ENCODE peak calls at places on chromosomes 13 and 19, in eight cellular contexts. N, W, L, I, J, U, P and F are unnamed samples. For H3K9me3, H3K36me3 and H3K27me3, the result is how much of the 10 kb centered on the place peaks cover.

GRCh38 chr19:3868770-3869456 is at the start of gene ZFR2:
- DNase-seq in P (no peak), N (no peak), I (no peak), W (no peak), L (no peak), U (no peak), J (no peak), F (no peak)

GRCh38 chr19:19081642-19082151 is 17.9 kb downstream of the SLC25A42 start:
- DNase-seq in I (no peak), W (no peak), U (no peak), J (peak), L (no peak), P (no peak), N (peak), F (no peak)

GRCh38 chr13:73401769-73402168 is 343.0 kb downstream of the KLF5 start:
- DNase-seq in W (no peak), L (no peak), J (no peak), U (no peak), P (peak), I (no peak), N (no peak), F (no peak)

GRCh38 chr19:16375157-16375935 is 50.7 kb downstream of the KLF2 start:
- DNase-seq in J (no peak), W (no peak), N (no peak), I (no peak), P (no peak), U (no peak), L (no peak), F (no peak)

GRCh38 chr19:41298327-41298964 is 11.5 kb upstream of the CCDC97 start:
- DNase-seq in N (peak), P (no peak), U (peak), J (peak), W (peak), I (no peak), L (peak), F (peak)

GRCh38 chr19:9308091-9308490 is 1.5 kb downstream of the ZNF699 start:
- DNase-seq in P (no peak), U (no peak), L (no peak), I (peak), W (no peak), J (peak), N (no peak), F (no peak)

GRCh38 chr19:41551711-41552110 is 24.3 kb upstream of the CEACAM21 start:
- DNase-seq in P (no peak), L (no peak), N (no peak), W (no peak), I (no peak), U (no peak), J (no peak), F (no peak)

GRCh38 chr13:72384879-72385278 is 342.6 kb downstream of the MZT1 start:
- DNase-seq in P (no peak), U (no peak), I (peak), N (no peak), J (peak), L (no peak), W (no peak), F (no peak)

GRCh38 chr19:52307275-52307674 is 10.3 kb downstream of the ZNF480 start:
- DNase-seq in U (no peak), W (no peak), L (no peak), N (no peak), J (peak), P (no peak), I (no peak), F (peak)

GRCh38 chr13:95573226-95573625 is 20.7 kb downstream of the CLDN10 start:
- DNase-seq in N (no peak), J (peak), P (no peak), I (peak), L (no peak), W (no peak), U (no peak), F (peak)

GRCh38 chr13:49029570-49029969 is 53.9 kb downstream of the FNDC3A start:
- DNase-seq in J (no peak), P (no peak), N (no peak), W (no peak), I (no peak), U (no peak), L (no peak), F (no peak)

GRCh38 chr13:82606008-82606407 is 1276.3 kb downstream of the SLITRK1 start:
- DNase-seq in P (no peak), N (no peak), J (no peak), W (no peak), I (no peak), U (no peak), L (no peak), F (no peak)

GRCh38 chr19:33414667-33415605 is 41.4 kb downstream of the CEBPG start:
- DNase-seq in U (no peak), J (no peak), I (no peak), W (no peak), L (no peak), P (no peak), N (no peak), F (no peak)

GRCh38 chr13:67549331-67549730 is 319.2 kb upstream of the PCDH9 start:
- DNase-seq in J (peak), P (no peak), W (no peak), L (no peak), I (peak), U (no peak), N (no peak), F (no peak)

GRCh38 chr19:14141041-14141440 is 4.7 kb upstream of the ASF1B start:
- DNase-seq in U (no peak), J (no peak), W (no peak), N (no peak), I (no peak), P (no peak), L (no peak), F (no peak)

GRCh38 chr19:50434525-50434924 is 1.8 kb downstream of the MYBPC2 start:
- DNase-seq in L (no peak), P (no peak), U (no peak), N (no peak), I (no peak), W (no peak), J (no peak), F (no peak)

GRCh38 chr19:5913739-5914357 is at the start of gene CAPS:
- DNase-seq in L (peak), N (peak), J (peak), I (peak), W (peak), P (no peak), U (no peak), F (peak)

GRCh38 chr19:44728178-44728577 is 20.3 kb upstream of the BCL3 start:
- DNase-seq in U (no peak), J (no peak), N (no peak), W (no peak), I (no peak), P (no peak), L (no peak), F (no peak)

GRCh38 chr19:40646564-40647254 is 43.7 kb downstream of the NUMBL start:
- DNase-seq in J (peak), W (peak), L (no peak), U (no peak), N (no peak), I (peak), P (no peak), F (no peak)

GRCh38 chr19:14118165-14119051 is 846 bp upstream of the PRKACA start:
- DNase-seq in J (peak), U (peak), I (no peak), P (no peak), W (peak), N (peak), L (peak), F (peak)

DNA sequence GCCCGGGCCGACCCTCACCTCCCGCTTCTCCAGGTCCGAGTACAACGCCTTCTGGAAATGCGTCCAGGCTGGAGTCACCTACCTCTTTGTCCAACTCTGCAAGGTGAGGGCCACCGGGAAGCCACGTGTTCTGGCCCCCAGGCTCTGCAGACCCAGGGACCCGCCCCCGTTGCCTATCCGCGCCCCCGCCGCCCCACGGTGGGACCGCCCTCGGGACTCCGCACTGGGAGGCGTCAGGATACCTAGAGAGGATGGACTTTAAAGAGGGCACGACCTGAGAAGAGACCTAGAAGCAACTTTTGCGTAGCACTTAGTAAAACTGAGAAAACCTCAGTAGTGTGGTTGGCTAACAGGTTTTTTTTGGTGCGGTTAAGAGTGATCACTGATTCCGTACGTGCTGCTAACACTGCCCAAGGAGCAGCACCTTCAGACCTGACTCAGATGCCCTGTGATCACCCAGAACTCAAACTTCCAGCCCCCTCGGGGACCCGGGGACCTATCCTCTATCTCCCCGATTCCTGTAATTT is 492 bp downstream of the TMEM147 start:
- DNase-seq in W (peak), P (no peak), I (peak), J (peak), L (peak), N (peak), U (no peak), F (peak)
- H3K9me3 ChIP-seq in W (under half), P (under half), I (under half), J (under half), L (under half), N (under half), U (under half), F (under half)

GRCh38 chr13:110642291-110642981 is 27.1 kb downstream of the NAXD start:
- DNase-seq in U (no peak), J (no peak), P (no peak), N (no peak), W (no peak), L (peak), I (no peak), F (no peak)
- H3K36me3 ChIP-seq in U (half or more), J (under half), P (under half), N (half or more), W (half or more), L (half or more), I (under half), F (half or more)

GRCh38 chr19:7731615-7732014 is 295 bp downstream of the CLEC4G start:
- DNase-seq in U (no peak), W (no peak), N (no peak), P (no peak), J (no peak), I (no peak), L (no peak), F (no peak)
- H3K27me3 ChIP-seq in U (under half), W (under half), N (half or more), P (under half), J (under half), I (half or more), L (half or more), F (half or more)

DNA sequence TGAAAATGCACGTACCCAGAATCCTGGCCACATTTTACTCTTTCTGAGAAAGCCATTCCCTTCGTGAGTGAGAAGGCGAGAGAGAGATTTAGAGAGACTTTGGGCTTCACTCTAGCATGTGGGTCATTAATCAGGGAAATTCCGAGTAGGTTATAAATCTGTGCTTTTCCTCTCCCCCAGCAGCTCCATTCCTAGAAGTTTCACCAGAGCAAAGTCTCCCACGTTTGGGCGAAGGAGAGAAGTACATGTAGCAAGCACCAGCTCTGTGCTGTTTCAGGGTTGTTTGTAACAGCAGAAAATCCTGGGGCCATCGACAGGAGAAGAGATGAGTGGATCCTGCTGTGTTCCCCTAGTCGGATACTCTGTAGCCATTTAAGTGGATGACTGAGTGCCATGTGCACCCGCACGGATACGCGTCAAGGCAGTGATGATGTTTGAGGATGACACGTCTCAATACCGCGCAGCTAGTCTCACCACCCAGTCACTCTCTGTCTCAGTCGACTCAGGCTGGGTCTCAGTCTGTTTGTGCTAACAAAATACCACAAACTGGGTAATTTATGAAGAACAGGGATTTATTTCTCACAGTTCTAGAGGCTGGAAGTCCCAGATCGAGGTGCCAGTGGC is 131.9 kb upstream of the PEG3 start:
- DNase-seq in P (no peak), J (no peak), U (no peak), I (no peak), N (no peak), W (no peak), L (no peak), F (no peak)
- H3K9me3 ChIP-seq in P (under half), J (under half), U (under half), I (under half), N (under half), W (under half), L (half or more), F (under half)

GRCh38 chr19:639251-640155 is at the start of gene FGF22:
- DNase-seq in P (no peak), L (peak), U (peak), W (peak), I (peak), N (peak), J (peak), F (peak)
- H3K36me3 ChIP-seq in P (under half), L (under half), U (under half), W (under half), I (under half), N (under half), J (under half), F (under half)

GRCh38 chr13:39385154-39385553 is 217.8 kb downstream of the LHFPL6 start:
- DNase-seq in L (no peak), N (no peak), J (peak), P (no peak), W (no peak), U (no peak), I (no peak), F (no peak)
- H3K27me3 ChIP-seq in L (under half), N (under half), J (under half), P (half or more), W (under half), U (under half), I (under half), F (under half)